ENCODE peak calls at places on chromosomes 2 and 18, in five cellular contexts. One of them, this sample, is unnamed.

GRCh38 chr18:78998350-78999055 is 18.9 kb downstream of the SALL3 start:
- DNase-seq in IMR-90: no peak
- DNase-seq in pancreas: no peak
- DNase-seq in HL-60: no peak
- DNase-seq in K562: peak; percentile 27
- DNase-seq in this sample: no peak

GRCh38 chr2:27445615-27446014 is 3.4 kb downstream of the KRTCAP3 start:
- DNase-seq in HL-60: no peak
- DNase-seq in K562: no peak
- DNase-seq in IMR-90: no peak
- DNase-seq in pancreas: no peak
- DNase-seq in this sample: no peak

GRCh38 chr18:62357079-62357719 is 32.1 kb downstream of the TNFRSF11A start:
- DNase-seq in K562: no peak
- DNase-seq in pancreas: no peak
- DNase-seq in HL-60: no peak
- DNase-seq in IMR-90: no peak
- DNase-seq in this sample: no peak

GRCh38 chr2:235458839-235459273 is 35.0 kb upstream of the AGAP1 start:
- DNase-seq in IMR-90: peak; percentile 26
- DNase-seq in pancreas: peak; percentile 59
- DNase-seq in K562: no peak
- DNase-seq in HL-60: no peak
- DNase-seq in this sample: no peak

GRCh38 chr2:85399183-85399455 is 11.0 kb downstream of the CAPG start:
- DNase-seq in IMR-90: no peak
- DNase-seq in K562: no peak
- DNase-seq in pancreas: no peak
- DNase-seq in HL-60: no peak
- DNase-seq in this sample: no peak

GRCh38 chr2:241271641-241272297 is 43.7 kb downstream of the HDLBP start:
- DNase-seq in K562: peak; percentile 29
- DNase-seq in pancreas: peak; percentile 86
- DNase-seq in HL-60: peak; percentile 83
- DNase-seq in IMR-90: peak; percentile 79
- DNase-seq in this sample: peak; percentile 69

GRCh38 chr2:95314964-95315611 is 17.9 kb downstream of the KCNIP3 start:
- DNase-seq in K562: peak; percentile 44
- DNase-seq in HL-60: peak; percentile 5
- DNase-seq in pancreas: peak; percentile 71
- DNase-seq in IMR-90: peak; percentile 7
- DNase-seq in this sample: peak; percentile 36

GRCh38 chr2:24019729-24020128 is 9.8 kb downstream of the MFSD2B start:
- DNase-seq in HL-60: no peak
- DNase-seq in K562: no peak
- DNase-seq in pancreas: no peak
- DNase-seq in IMR-90: no peak
- DNase-seq in this sample: no peak

GRCh38 chr2:164781394-164781793 is 60.2 kb downstream of the COBLL1 start:
- DNase-seq in K562: no peak
- DNase-seq in IMR-90: no peak
- DNase-seq in pancreas: no peak
- DNase-seq in HL-60: no peak
- DNase-seq in this sample: no peak

GRCh38 chr2:128421861-128422311 is 103.2 kb upstream of the HS6ST1 start:
- DNase-seq in pancreas: peak; percentile 5
- DNase-seq in HL-60: no peak
- DNase-seq in K562: no peak
- DNase-seq in IMR-90: no peak
- DNase-seq in this sample: no peak

GRCh38 chr2:84912984-84913383 is 7.5 kb downstream of the TMSB10 start:
- DNase-seq in HL-60: no peak
- DNase-seq in K562: no peak
- DNase-seq in IMR-90: no peak
- DNase-seq in pancreas: no peak
- DNase-seq in this sample: no peak

GRCh38 chr2:240586919-240587800 is 626 bp downstream of the CAPN10 start:
- DNase-seq in HL-60: peak; percentile 51
- DNase-seq in pancreas: no peak
- DNase-seq in K562: no peak
- DNase-seq in IMR-90: no peak
- DNase-seq in this sample: no peak

GRCh38 chr18:77170850-77171410 is 38.3 kb upstream of the MBP start:
- DNase-seq in IMR-90: no peak
- DNase-seq in HL-60: no peak
- DNase-seq in pancreas: no peak
- DNase-seq in K562: no peak
- DNase-seq in this sample: no peak

GRCh38 chr2:107001081-107001480 is 115.1 kb upstream of the ST6GAL2 start:
- DNase-seq in HL-60: no peak
- DNase-seq in pancreas: no peak
- DNase-seq in K562: no peak
- DNase-seq in IMR-90: no peak
- DNase-seq in this sample: no peak

GRCh38 chr2:126707941-126708340 is 52.0 kb downstream of the GYPC start:
- DNase-seq in K562: no peak
- DNase-seq in pancreas: no peak
- DNase-seq in HL-60: no peak
- DNase-seq in IMR-90: no peak
- DNase-seq in this sample: no peak

GRCh38 chr18:4765401-4765800 is 310.3 kb upstream of the DLGAP1 start:
- DNase-seq in K562: no peak
- DNase-seq in pancreas: no peak
- DNase-seq in HL-60: no peak
- DNase-seq in IMR-90: no peak
- DNase-seq in this sample: no peak

GRCh38 chr2:144096531-144096930 is 423.4 kb downstream of the ZEB2 start:
- DNase-seq in HL-60: no peak
- DNase-seq in IMR-90: peak; percentile 76
- DNase-seq in pancreas: no peak
- DNase-seq in K562: no peak
- DNase-seq in this sample: no peak

GRCh38 chr2:181917378-181917735 is 25.8 kb downstream of the ITPRID2 start:
- DNase-seq in IMR-90: no peak
- DNase-seq in pancreas: no peak
- DNase-seq in K562: no peak
- DNase-seq in HL-60: no peak
- DNase-seq in this sample: no peak

GRCh38 chr18:74990563-74991081 is 218.3 kb downstream of the PTGR3 start:
- DNase-seq in K562: no peak
- DNase-seq in HL-60: peak; percentile 76
- DNase-seq in pancreas: no peak
- DNase-seq in IMR-90: peak; percentile 6
- DNase-seq in this sample: no peak

GRCh38 chr2:127597046-127597983 is 48.6 kb upstream of the GPR17 start:
- DNase-seq in IMR-90: no peak
- DNase-seq in K562: no peak
- DNase-seq in pancreas: no peak
- DNase-seq in HL-60: no peak
- DNase-seq in this sample: no peak

GRCh38 chr2:119065146-119065545 is 93.4 kb downstream of the C1QL2 start:
- DNase-seq in K562: no peak
- DNase-seq in IMR-90: no peak
- DNase-seq in pancreas: no peak
- DNase-seq in HL-60: no peak
- DNase-seq in this sample: no peak

DNA sequence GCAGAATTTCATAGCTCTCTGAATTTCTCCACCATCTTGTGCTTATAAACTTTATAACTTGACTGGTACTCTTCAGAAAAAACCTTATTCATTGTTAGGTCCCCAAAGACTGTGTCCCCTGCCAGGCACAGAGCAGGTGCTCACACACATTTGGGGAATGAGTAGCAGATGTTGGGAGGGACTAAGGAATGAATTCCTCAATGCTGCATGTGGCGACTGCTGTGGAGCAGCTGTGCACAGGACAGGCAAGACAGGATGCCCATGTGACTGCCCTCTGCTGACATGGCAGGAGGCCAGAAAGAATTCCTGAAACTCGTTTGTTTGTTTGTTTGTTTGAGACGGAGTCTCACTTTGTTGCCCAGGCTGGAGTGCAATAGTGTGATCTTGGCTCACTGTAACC is 122.3 kb upstream of the ITGA6 start:
- DNase-seq in pancreas: no peak
- DNase-seq in IMR-90: no peak
- DNase-seq in K562: no peak
- DNase-seq in HL-60: no peak
- DNase-seq in this sample: no peak
- H3K27ac ChIP-seq in pancreas: no peak overlapping the region
- H3K27ac ChIP-seq in IMR-90: no peak overlapping the region
- H3K27ac ChIP-seq in K562: no peak overlapping the region
- H3K27ac ChIP-seq in HL-60: no peak overlapping the region
- H3K27ac ChIP-seq in this sample: no peak overlapping the region

GRCh38 chr2:216370961-216371633 is 1.2 kb downstream of the MARCHF4 start:
- DNase-seq in HL-60: no peak
- DNase-seq in K562: no peak
- DNase-seq in IMR-90: no peak
- DNase-seq in pancreas: no peak
- DNase-seq in this sample: no peak

GRCh38 chr2:216365518-216365917 is 6.8 kb downstream of the MARCHF4 start:
- DNase-seq in HL-60: no peak
- DNase-seq in IMR-90: no peak
- DNase-seq in K562: no peak
- DNase-seq in pancreas: no peak
- DNase-seq in this sample: no peak

GRCh38 chr2:216363221-216363620 is 9.1 kb downstream of the MARCHF4 start:
- DNase-seq in K562: no peak
- DNase-seq in pancreas: no peak
- DNase-seq in IMR-90: no peak
- DNase-seq in HL-60: no peak
- DNase-seq in this sample: no peak

GRCh38 chr2:216369821-216370220 is 2.5 kb downstream of the MARCHF4 start:
- DNase-seq in pancreas: no peak
- DNase-seq in IMR-90: no peak
- DNase-seq in HL-60: no peak
- DNase-seq in K562: no peak
- DNase-seq in this sample: no peak

DNA sequence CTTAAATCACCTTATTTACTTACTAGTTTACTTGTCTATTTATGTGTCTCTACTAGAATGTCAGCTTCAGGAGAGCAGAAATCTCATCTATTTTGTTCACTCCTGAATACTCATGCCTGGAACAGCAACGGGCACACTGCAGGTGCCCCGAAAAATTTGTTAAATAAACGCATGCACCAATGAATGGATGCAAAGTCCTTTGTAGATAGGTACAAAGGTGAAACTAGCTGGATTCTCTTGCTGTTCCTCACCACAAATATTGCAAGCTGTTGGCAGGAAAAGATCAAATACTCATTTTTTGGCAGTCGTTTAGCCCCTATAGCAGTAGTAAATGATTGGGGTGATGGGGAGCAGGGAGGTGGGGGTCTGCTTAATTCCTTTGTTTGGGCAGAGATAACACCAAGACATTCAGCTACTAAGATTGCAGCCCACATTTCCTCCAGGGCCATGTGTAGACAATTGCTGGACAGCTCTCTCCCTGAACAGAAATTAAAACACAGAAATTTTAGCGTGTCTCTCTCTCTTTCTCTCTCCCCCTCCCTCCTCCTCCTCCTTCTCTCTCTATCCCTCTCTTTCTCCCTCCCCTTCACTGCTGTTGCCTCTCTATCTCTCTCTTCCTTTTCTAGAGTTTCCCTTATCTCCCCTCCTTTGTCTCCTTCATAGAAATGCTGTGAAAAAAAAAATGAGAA is 5.4 kb downstream of the MARCHF4 start:
- DNase-seq in IMR-90: peak; percentile 40
- DNase-seq in pancreas: no peak
- DNase-seq in K562: no peak
- DNase-seq in HL-60: no peak
- DNase-seq in this sample: no peak
- H3K27ac ChIP-seq in IMR-90: no peak overlapping the region
- H3K27ac ChIP-seq in pancreas: no peak overlapping the region
- H3K27ac ChIP-seq in K562: no peak overlapping the region
- H3K27ac ChIP-seq in HL-60: no peak overlapping the region
- H3K27ac ChIP-seq in this sample: no peak overlapping the region

GRCh38 chr2:227402959-227403358 is 15.2 kb upstream of the SCYGR1 start:
- DNase-seq in HL-60: no peak
- DNase-seq in pancreas: no peak
- DNase-seq in IMR-90: no peak
- DNase-seq in K562: no peak
- DNase-seq in this sample: no peak

GRCh38 chr2:227404575-227404974 is 16.8 kb upstream of the SCYGR1 start:
- DNase-seq in pancreas: no peak
- DNase-seq in K562: no peak
- DNase-seq in IMR-90: no peak
- DNase-seq in HL-60: no peak
- DNase-seq in this sample: no peak

GRCh38 chr2:227406177-227407031 is 18.7 kb upstream of the SCYGR1 start:
- DNase-seq in IMR-90: peak; percentile 99
- DNase-seq in pancreas: peak; percentile 88
- DNase-seq in K562: peak; percentile 54
- DNase-seq in HL-60: no peak
- DNase-seq in this sample: peak; percentile 26

GRCh38 chr2:227398684-227399398 is 11.1 kb upstream of the SCYGR1 start:
- DNase-seq in HL-60: no peak
- DNase-seq in IMR-90: no peak
- DNase-seq in pancreas: no peak
- DNase-seq in K562: no peak
- DNase-seq in this sample: no peak

DNA sequence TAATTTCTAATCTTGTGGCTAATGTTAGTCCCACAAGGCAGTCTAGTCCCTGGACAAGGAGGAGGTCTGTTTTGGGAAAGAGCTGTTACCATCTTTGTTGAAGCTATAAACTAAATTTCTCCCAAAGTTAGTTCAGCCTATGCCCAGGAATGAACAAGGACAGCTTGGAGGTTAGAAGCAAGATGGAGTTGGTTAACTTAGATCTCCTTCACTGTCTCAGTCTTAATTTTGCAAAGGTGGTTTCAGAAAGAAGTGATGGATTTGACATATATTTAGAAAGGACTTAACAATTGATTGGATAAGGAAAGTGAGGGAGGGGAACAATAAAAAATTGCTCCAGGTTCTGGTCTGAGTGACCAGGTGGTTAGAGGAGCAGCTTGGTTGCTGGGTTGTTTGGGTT is 14.6 kb upstream of the SCYGR1 start:
- DNase-seq in HL-60: no peak
- DNase-seq in pancreas: no peak
- DNase-seq in IMR-90: no peak
- DNase-seq in K562: no peak
- DNase-seq in this sample: no peak
- H3K27ac ChIP-seq in HL-60: no peak overlapping the region
- H3K27ac ChIP-seq in pancreas: no peak overlapping the region
- H3K27ac ChIP-seq in IMR-90: no peak overlapping the region
- H3K27ac ChIP-seq in K562: no peak overlapping the region
- H3K27ac ChIP-seq in this sample: no peak overlapping the region

GRCh38 chr18:23970161-23971153 is 44.1 kb upstream of the TTC39C start:
- DNase-seq in IMR-90: no peak
- DNase-seq in K562: no peak
- DNase-seq in HL-60: peak; percentile 24
- DNase-seq in pancreas: no peak
- DNase-seq in this sample: no peak

GRCh38 chr18:23969664-23970063 is 44.9 kb upstream of the TTC39C start:
- DNase-seq in pancreas: no peak
- DNase-seq in IMR-90: no peak
- DNase-seq in HL-60: no peak
- DNase-seq in K562: no peak
- DNase-seq in this sample: no peak

GRCh38 chr18:23972416-23972815 is 42.1 kb upstream of the TTC39C start:
- DNase-seq in K562: no peak
- DNase-seq in pancreas: no peak
- DNase-seq in HL-60: no peak
- DNase-seq in IMR-90: no peak
- DNase-seq in this sample: no peak

GRCh38 chr18:23968638-23969037 is 45.9 kb upstream of the TTC39C start:
- DNase-seq in IMR-90: no peak
- DNase-seq in K562: no peak
- DNase-seq in pancreas: no peak
- DNase-seq in HL-60: no peak
- DNase-seq in this sample: no peak

GRCh38 chr18:23971656-23972230 is 42.8 kb upstream of the TTC39C start:
- DNase-seq in pancreas: no peak
- DNase-seq in IMR-90: no peak
- DNase-seq in HL-60: no peak
- DNase-seq in K562: no peak
- DNase-seq in this sample: no peak
- H3K27ac ChIP-seq in pancreas: no peak overlapping the region
- H3K27ac ChIP-seq in IMR-90: no peak overlapping the region
- H3K27ac ChIP-seq in HL-60: no peak overlapping the region
- H3K27ac ChIP-seq in K562: no peak overlapping the region
- H3K27ac ChIP-seq in this sample: no peak overlapping the region